ENCODE peak calls at places on chromosomes 13 and 19, in four cellular contexts. J is WTC11, H is K562, P is HepG2. O is an unnamed sample.

GRCh38 chr19:35555301-35556005 is 8.0 kb downstream of the ATP4A start:
- DNase-seq in J (peak), H (peak), P (peak), O (peak)

GRCh38 chr13:71577127-71577526 is 289.9 kb downstream of the DACH1 start:
- DNase-seq in J (no peak), H (no peak), P (no peak), O (no peak)

GRCh38 chr19:48815870-48816501 is 5.2 kb upstream of the BCAT2 start:
- DNase-seq in J (no peak), H (no peak), P (peak), O (no peak)

GRCh38 chr13:112740502-112741131 is 50.8 kb downstream of the ATP11A start:
- DNase-seq in J (no peak), H (peak), P (no peak), O (no peak)

GRCh38 chr13:41065098-41065497 is 3.8 kb downstream of the WBP4 start:
- DNase-seq in J (no peak), H (no peak), P (no peak), O (no peak)

GRCh38 chr13:27024781-27025492 is 146.7 kb downstream of the USP12 start:
- DNase-seq in J (no peak), H (no peak), P (peak), O (no peak)

GRCh38 chr19:18227781-18228271 is 1.6 kb upstream of the PDE4C start:
- DNase-seq in J (no peak), H (no peak), P (no peak), O (no peak)

GRCh38 chr13:84137292-84137691 is 255.0 kb upstream of the SLITRK1 start:
- DNase-seq in J (no peak), H (no peak), P (no peak), O (no peak)

GRCh38 chr13:30551194-30551593 is 66.5 kb upstream of the USPL1 start:
- DNase-seq in J (no peak), H (no peak), P (peak), O (peak)

GRCh38 chr13:28582225-28582891 is 76.6 kb upstream of the POMP start:
- DNase-seq in J (no peak), H (peak), P (no peak), O (peak)

GRCh38 chr13:46893820-46894533 is 2.9 kb downstream of the HTR2A start:
- DNase-seq in J (peak), H (peak), P (no peak), O (peak)

GRCh38 chr19:45477713-45478453 is 10.1 kb downstream of the FOSB start:
- DNase-seq in J (no peak), H (peak), P (no peak), O (no peak)

GRCh38 chr19:46745030-46745429 is 827 bp upstream of the FKRP start:
- DNase-seq in J (no peak), H (no peak), P (no peak), O (no peak)

GRCh38 chr13:55815458-55816033 is 1325.2 kb upstream of the PRR20A start:
- DNase-seq in J (no peak), H (no peak), P (no peak), O (no peak)

GRCh38 chr13:79190932-79191331 is 215.1 kb downstream of the RBM26 start:
- DNase-seq in J (no peak), H (no peak), P (no peak), O (no peak)

GRCh38 chr13:108269601-108270328 is at the start of gene TNFSF13B:
- DNase-seq in J (peak), H (no peak), P (peak), O (no peak)

GRCh38 chr19:31527443-31527842 is 178.2 kb upstream of the TSHZ3 start:
- DNase-seq in J (no peak), H (no peak), P (no peak), O (no peak)

GRCh38 chr19:21850636-21851255 is 14.8 kb upstream of the ZNF43 start:
- DNase-seq in J (no peak), H (no peak), P (no peak), O (no peak)

GRCh38 chr19:1355258-1355973 is 28.3 kb upstream of the NDUFS7 start:
- DNase-seq in J (no peak), H (peak), P (no peak), O (no peak)

GRCh38 chr13:113851826-113852535 is 11.9 kb downstream of the GAS6 start:
- DNase-seq in J (peak), H (no peak), P (no peak), O (no peak)

GRCh38 chr19:33047422-33047821 is 17.3 kb downstream of the RHPN2 start:
- DNase-seq in J (peak), H (peak), P (no peak), O (no peak)

GRCh38 chr13:20448470-20448869 is 77.2 kb downstream of the CRYL1 start:
- DNase-seq in J (no peak), H (no peak), P (no peak), O (no peak)

GRCh38 chr19:50489461-50490011 is 12.9 kb upstream of the GARIN5A start:
- DNase-seq in J (no peak), H (no peak), P (no peak), O (no peak)

GRCh38 chr13:27593267-27593666 is 27.1 kb downstream of the LNX2 start:
- DNase-seq in J (no peak), H (no peak), P (no peak), O (no peak)

GRCh38 chr19:55654833-55655647 is at the start of gene U2AF2:
- DNase-seq in J (peak), H (peak), P (peak), O (peak)
- TF ChIP-seq ELF4 in J (peak), H (no peak), P (no peak), O (peak)

GRCh38 chr13:59898066-59898465 is 265.7 kb downstream of the DIAPH3 start:
- DNase-seq in J (no peak), H (no peak), P (no peak), O (no peak)

GRCh38 chr13:59906413-59907027 is 257.2 kb downstream of the DIAPH3 start:
- DNase-seq in J (no peak), H (no peak), P (peak), O (peak)

DNA sequence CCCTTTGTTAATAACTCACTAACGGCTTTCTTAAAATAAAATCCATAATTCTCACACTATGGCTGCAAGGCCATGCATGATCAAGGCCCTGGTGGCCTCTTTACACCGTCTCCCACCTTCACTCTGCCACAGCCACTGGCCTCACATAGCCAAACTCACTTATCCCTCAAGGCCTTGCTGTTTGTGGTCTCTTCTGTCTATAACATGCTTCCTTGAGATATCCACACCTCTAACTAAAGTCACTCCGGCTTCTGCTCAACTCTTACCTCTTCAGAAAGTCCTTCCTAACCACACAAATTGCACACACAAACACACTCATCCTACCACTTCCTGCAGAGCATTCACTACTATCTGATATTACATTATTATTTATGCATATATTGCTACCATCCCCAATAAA is 262.5 kb downstream of the DIAPH3 start:
- DNase-seq in J (no peak), H (no peak), P (no peak), O (no peak)
- TF ChIP-seq ELF4 in J (no peak), H (no peak), P (no peak), O (no peak)

DNA sequence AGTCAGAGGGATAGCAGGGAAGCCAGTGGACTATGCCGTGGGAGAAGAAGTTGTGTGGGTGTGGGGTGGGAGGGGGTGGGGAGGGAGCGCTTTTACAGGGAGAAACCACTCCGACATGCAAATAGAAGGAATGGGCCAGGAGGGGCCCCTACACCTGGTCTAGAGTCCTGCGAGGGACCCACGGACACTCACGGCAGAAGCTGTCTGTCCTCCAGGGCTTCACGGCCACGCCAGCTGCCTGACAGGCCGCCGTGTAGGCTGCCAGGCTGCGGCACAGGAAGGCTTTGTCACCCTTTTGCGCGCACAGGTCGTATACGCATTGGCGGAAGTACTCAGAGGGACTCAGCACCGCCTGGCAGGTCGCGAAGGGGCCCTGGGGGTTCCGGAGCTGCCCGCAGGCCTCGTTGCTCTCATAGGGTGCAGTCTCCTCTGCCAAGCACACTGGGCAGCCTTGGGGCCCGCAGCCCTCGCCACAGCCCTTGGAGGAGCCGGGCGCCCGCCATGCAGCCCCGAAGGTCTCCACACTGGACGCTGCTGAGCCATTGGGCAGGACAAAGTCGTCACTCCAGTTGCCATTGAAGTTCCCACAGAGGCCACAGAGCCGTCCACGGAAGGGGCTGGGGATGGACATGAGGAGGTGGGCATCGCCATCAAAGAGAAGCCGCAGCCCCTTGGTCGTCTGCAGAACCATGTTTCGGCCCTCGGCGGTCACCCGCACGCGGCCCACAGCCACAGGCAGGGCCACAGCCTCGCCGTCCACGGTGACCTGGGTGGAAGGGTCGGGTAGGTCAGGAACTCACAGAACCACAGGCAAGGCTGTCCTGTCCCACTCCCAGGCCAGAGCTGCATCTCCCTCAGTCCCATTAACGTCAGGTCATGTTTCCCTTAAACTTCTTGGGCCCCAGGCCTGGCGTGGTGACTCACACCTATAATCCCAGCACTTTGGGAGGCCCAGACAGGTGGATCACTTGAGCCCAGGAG is 26.0 kb upstream of the FBL start:
- DNase-seq in J (no peak), H (no peak), P (no peak), O (no peak)
- TF ChIP-seq ELF4 in J (no peak), H (no peak), P (no peak), O (no peak)

DNA sequence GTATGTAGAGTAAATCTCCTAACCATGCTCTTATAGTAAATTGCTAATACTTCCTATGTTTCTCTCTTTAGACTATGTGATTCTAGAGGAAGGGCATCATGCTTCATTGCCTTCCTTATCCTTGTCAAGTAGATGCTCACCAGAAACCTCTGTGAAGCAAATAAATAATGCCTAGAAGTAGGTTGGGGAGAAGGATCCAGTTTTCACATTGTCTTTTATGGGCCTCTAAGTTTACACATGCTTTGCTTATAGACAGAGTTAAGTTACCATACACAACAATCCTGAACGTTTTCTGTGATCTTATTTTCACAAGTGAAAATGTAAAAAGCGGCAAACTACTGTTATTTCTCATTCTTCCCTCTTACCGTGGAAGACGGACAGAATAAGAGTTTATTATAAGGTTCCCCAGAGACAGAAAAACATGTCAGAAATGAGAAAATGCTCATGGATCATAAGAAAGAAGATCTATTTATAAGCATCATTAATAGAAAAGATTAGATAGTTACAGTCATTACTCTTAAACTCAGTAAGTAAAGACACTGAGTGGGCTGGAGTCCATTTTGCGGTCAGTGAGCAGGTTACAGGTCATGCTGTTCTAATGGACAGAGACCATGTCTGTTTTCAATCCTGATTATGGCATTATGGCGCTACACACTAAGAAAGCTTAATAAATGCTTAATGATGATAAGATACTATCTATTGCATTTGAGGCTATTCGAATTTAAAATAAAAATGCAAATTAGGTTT is 723.9 kb downstream of the PCDH9 start:
- DNase-seq in J (no peak), H (no peak), P (no peak), O (no peak)
- TF ChIP-seq ELF4 in J (no peak), H (no peak), P (no peak), O (no peak)

DNA sequence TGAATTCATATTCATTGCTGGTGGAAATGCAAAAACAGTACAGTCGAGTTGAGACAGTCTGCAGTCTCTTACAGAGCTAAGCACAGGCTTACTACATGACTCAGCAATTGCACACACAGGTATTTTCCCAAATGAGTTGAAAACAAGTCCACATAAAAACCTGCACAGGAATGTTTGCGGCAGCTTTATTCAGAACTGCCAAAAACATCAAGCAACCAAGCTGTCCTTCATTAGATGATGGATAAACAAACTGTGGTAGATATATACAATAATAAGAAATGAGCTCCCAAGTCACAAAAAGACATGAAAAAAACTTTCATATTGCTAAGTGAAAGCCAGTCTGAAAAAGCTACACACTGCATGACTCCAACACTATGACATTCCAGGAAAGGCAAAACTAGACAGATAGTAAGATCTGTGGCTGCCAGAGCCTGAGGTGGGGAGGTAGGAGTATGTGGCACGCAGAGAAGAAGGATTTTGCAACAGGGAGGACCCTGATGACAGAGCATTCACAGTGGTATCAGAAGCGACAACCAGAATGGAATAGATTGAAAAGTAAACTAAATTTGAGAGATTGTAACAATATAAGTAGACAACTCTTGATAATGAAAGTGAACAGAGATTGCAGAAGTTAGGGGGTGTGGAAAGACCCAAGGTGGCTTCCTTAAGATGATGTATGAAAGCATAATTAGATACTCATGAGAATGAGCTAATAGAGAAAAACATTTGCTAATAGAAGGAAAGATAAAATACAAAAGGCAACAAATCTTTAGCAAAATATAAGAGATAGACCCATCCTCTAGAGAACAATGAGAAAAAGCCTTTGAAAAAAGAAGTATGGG is 52.7 kb downstream of the TSC22D1 start:
- DNase-seq in J (no peak), H (no peak), P (peak), O (no peak)
- TF ChIP-seq ELF4 in J (no peak), H (no peak), P (no peak), O (no peak)